ENCODE peak calls at places on chromosomes 7 and 10, in five cellular contexts. F, U, J, X and Q are unnamed samples.

GRCh38 chr10:69948261-69948660 is 104.4 kb upstream of the MACROH2A2 start:
- DNase-seq in F (no peak), U (no peak), J (no peak), X (no peak), Q (no peak)

GRCh38 chr10:3761111-3761686 is 23.8 kb downstream of the KLF6 start:
- DNase-seq in F (no peak), U (no peak), J (no peak), X (no peak), Q (no peak)

GRCh38 chr10:121741246-121741645 is 143.0 kb upstream of the FGFR2 start:
- DNase-seq in F (no peak), U (no peak), J (no peak), X (no peak), Q (no peak)

GRCh38 chr10:69712346-69712745 is 82.3 kb downstream of the FAM241B start:
- DNase-seq in F (no peak), U (no peak), J (no peak), X (no peak), Q (no peak)

GRCh38 chr7:41268874-41269273 is 434.0 kb downstream of the INHBA start:
- DNase-seq in F (no peak), U (no peak), J (no peak), X (no peak), Q (no peak)

GRCh38 chr7:93115796-93116195 is 2.0 kb downstream of the SAMD9 start:
- DNase-seq in F (peak), U (no peak), J (no peak), X (peak), Q (peak)

GRCh38 chr7:2821161-2821841 is 22.8 kb downstream of the GNA12 start:
- DNase-seq in F (no peak), U (no peak), J (no peak), X (peak), Q (peak)

GRCh38 chr10:101837753-101838152 is 5.8 kb downstream of the KCNIP2 start:
- DNase-seq in F (no peak), U (no peak), J (no peak), X (no peak), Q (no peak)

GRCh38 chr7:75638607-75639070 is 100.1 kb downstream of the HIP1 start:
- DNase-seq in F (peak), U (peak), J (peak), X (peak), Q (peak)

GRCh38 chr10:57959318-57960003 is 308.2 kb downstream of the IPMK start:
- DNase-seq in F (no peak), U (no peak), J (no peak), X (no peak), Q (no peak)

GRCh38 chr10:132540456-132540855 is 2.9 kb downstream of the INPP5A start:
- DNase-seq in F (no peak), U (no peak), J (no peak), X (peak), Q (no peak)

GRCh38 chr7:21113609-21114416 is 314.1 kb upstream of the SP4 start:
- DNase-seq in F (no peak), U (no peak), J (no peak), X (no peak), Q (no peak)

GRCh38 chr7:21670496-21670895 is 127.7 kb downstream of the DNAH11 start:
- DNase-seq in F (no peak), U (no peak), J (no peak), X (no peak), Q (no peak)

GRCh38 chr7:158252837-158253669 is 334.6 kb downstream of the PTPRN2 start:
- DNase-seq in F (peak), U (no peak), J (peak), X (no peak), Q (no peak)

GRCh38 chr7:133051066-133051465 is 30.8 kb downstream of the CHCHD3 start:
- DNase-seq in F (no peak), U (peak), J (no peak), X (peak), Q (peak)

GRCh38 chr10:76403876-76404275 is 972.5 kb downstream of the LRMDA start:
- DNase-seq in F (no peak), U (no peak), J (no peak), X (peak), Q (no peak)

GRCh38 chr7:128889121-128889520 is 21.4 kb downstream of the KCP start:
- DNase-seq in F (no peak), U (no peak), J (no peak), X (no peak), Q (no peak)

GRCh38 chr10:14016011-14016536 is 314.6 kb downstream of the FRMD4A start:
- DNase-seq in F (no peak), U (peak), J (no peak), X (peak), Q (no peak)

GRCh38 chr7:141014091-141014490 is 661 bp downstream of the MRPS33 start:
- DNase-seq in F (no peak), U (no peak), J (no peak), X (peak), Q (no peak)

GRCh38 chr10:128052696-128053095 is 73.5 kb downstream of the MKI67 start:
- DNase-seq in F (no peak), U (no peak), J (no peak), X (no peak), Q (no peak)

GRCh38 chr7:143321734-143322133 is 5.8 kb downstream of the CLCN1 start:
- DNase-seq in F (no peak), U (no peak), J (no peak), X (no peak), Q (no peak)

GRCh38 chr10:61993676-61994401 is 92.3 kb downstream of the ARID5B start:
- DNase-seq in F (no peak), U (no peak), J (no peak), X (peak), Q (no peak)

GRCh38 chr7:90211391-90212148 is at the start of gene STEAP2:
- DNase-seq in F (peak), U (peak), J (peak), X (peak), Q (peak)

GRCh38 chr10:11533328-11533781 is 78.1 kb downstream of the USP6NL start:
- DNase-seq in F (no peak), U (no peak), J (no peak), X (peak), Q (no peak)

GRCh38 chr10:80156216-80156615 is 23.7 kb downstream of the PLAC9 start:
- DNase-seq in F (no peak), U (no peak), J (no peak), X (no peak), Q (no peak)

GRCh38 chr10:69715156-69715898 is 85.3 kb downstream of the FAM241B start:
- DNase-seq in F (no peak), U (no peak), J (peak), X (peak), Q (no peak)

GRCh38 chr7:151408839-151409554 is 841 bp downstream of the WDR86 start:
- DNase-seq in F (peak), U (no peak), J (no peak), X (peak), Q (no peak)

GRCh38 chr7:17298840-17299476 is 506 bp downstream of the AHR start:
- DNase-seq in F (peak), U (peak), J (peak), X (peak), Q (no peak)

GRCh38 chr10:45464958-45465567 is 91.0 kb downstream of the ALOX5 start:
- DNase-seq in F (peak), U (peak), J (no peak), X (peak), Q (peak)

GRCh38 chr10:132712698-132713232 is 73.2 kb downstream of the NKX6-2 start:
- DNase-seq in F (peak), U (no peak), J (no peak), X (no peak), Q (no peak)

GRCh38 chr7:40808409-40808942 is 673.7 kb downstream of the SUGCT start:
- DNase-seq in F (no peak), U (no peak), J (peak), X (peak), Q (peak)

GRCh38 chr10:110912374-110912773 is 6.6 kb downstream of the BBIP1 start:
- DNase-seq in F (no peak), U (no peak), J (no peak), X (peak), Q (peak)

GRCh38 chr10:127034790-127035189 is 129.6 kb downstream of the DOCK1 start:
- DNase-seq in F (no peak), U (no peak), J (no peak), X (no peak), Q (no peak)

GRCh38 chr10:71301371-71301916 is 17.6 kb upstream of the SLC29A3 start:
- DNase-seq in F (no peak), U (no peak), J (no peak), X (no peak), Q (no peak)

GRCh38 chr7:130276796-130277762 is 10.4 kb downstream of the CPA2 start:
- DNase-seq in F (no peak), U (no peak), J (no peak), X (peak), Q (peak)

DNA sequence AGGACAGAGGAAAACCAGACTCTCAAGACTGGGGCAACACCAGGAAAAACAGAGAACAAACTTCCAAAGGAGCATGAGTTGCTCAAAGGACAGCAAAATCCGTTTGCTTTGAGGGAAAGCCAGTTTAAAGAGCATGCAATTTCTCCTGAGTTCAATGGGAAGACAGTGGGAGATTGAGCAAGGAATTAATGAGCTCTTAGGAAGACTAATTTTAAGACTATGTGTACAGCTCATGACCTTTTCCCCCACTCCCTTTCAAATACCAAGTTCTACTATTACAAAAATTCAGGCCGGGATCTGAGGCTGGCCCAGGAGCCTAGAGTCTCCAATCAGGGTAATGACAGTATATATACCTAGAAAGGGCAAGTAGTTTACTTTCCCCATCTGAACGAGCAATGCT is 79.2 kb downstream of the EPDR1 start:
- DNase-seq in F (no peak), U (no peak), J (no peak), X (peak), Q (no peak)
- H3K27ac ChIP-seq in F (peak), U (no peak), J (no peak), X (no peak), Q (no peak)

GRCh38 chr10:87870154-87870553 is 6.7 kb downstream of the PTEN start:
- DNase-seq in F (no peak), U (no peak), J (no peak), X (no peak), Q (no peak)
- H3K27ac ChIP-seq in F (peak), U (no peak), J (no peak), X (no peak), Q (no peak)

GRCh38 chr7:105477908-105478307 is 44.2 kb downstream of the PUS7 start:
- DNase-seq in F (no peak), U (no peak), J (no peak), X (no peak), Q (no peak)
- H3K27ac ChIP-seq in F (no peak), U (no peak), J (no peak), X (no peak), Q (no peak)

DNA sequence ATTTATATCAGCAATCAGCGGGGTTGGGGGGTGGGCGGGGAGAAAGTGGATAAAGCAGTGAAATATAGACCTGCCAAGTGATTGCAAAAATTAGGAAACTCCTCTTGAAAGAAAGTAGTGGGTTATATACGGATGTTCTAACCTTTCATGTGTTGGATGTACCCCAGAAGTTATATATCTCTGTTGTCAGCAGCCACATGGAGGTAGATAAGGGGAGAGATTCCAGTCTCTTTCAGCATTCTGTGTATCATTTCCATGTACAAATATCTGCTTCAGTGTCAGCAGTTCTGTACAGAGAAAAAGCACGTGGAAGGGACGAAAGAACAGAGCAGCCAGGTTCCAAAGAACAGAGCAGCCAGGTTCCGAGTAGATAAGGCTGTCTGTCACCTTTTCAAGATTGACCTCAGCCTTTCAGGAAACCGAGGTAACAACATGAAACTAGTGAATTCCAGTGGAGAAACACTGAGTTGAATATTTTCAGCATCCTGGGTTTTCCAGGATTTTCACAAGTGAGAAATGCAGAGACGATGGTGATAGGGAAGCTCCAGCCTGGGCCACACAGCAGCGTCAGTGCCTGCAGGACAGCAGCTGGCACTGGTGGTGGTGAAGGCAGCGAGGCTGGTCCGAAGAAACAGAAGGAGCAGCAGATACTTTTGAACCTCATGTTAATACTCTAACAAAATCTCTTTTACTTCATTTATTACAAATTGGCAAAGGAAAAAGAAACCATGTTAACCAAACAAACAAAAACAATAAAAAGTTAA is 212.3 kb downstream of the C7orf25 start:
- DNase-seq in F (no peak), U (no peak), J (no peak), X (peak), Q (no peak)
- H3K27ac ChIP-seq in F (no peak), U (no peak), J (no peak), X (no peak), Q (no peak)

DNA sequence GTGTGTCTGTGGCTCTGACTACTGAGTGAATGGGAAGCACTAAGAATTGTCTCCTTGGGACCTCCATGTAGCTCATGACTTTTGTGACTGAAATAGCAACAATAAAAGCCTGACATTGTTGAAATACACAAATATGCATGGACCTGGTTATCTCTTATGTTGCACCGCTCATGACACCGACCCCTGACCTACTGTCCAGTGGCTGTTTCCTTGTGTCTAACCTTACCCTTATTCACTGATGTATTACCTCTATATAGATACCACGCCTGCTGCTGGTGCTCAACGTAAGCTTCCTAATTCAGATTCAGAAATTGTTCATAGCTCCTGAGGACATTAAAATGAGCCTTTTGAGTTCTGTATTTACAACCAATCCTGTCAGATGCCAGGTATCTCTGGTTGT is 243.4 kb upstream of the SEMA3C start:
- DNase-seq in F (no peak), U (no peak), J (no peak), X (no peak), Q (no peak)
- H3K27ac ChIP-seq in F (no peak), U (no peak), J (no peak), X (no peak), Q (no peak)

GRCh38 chr7:100147278-100147677 is 1.4 kb upstream of the LAMTOR4 start:
- DNase-seq in F (no peak), U (no peak), J (no peak), X (no peak), Q (no peak)

GRCh38 chr7:100152937-100153666 is 4.4 kb downstream of the LAMTOR4 start:
- DNase-seq in F (no peak), U (no peak), J (no peak), X (no peak), Q (no peak)

GRCh38 chr7:100148225-100148558 is 526 bp upstream of the LAMTOR4 start:
- DNase-seq in F (no peak), U (no peak), J (no peak), X (no peak), Q (no peak)

GRCh38 chr7:100152404-100152803 is 3.7 kb downstream of the LAMTOR4 start:
- DNase-seq in F (no peak), U (no peak), J (no peak), X (no peak), Q (no peak)

GRCh38 chr7:100148559-100149328 is at the start of gene LAMTOR4:
- DNase-seq in F (peak), U (peak), J (peak), X (peak), Q (peak)
- H3K27ac ChIP-seq in F (peak), U (peak), J (peak), X (peak), Q (no peak)

DNA sequence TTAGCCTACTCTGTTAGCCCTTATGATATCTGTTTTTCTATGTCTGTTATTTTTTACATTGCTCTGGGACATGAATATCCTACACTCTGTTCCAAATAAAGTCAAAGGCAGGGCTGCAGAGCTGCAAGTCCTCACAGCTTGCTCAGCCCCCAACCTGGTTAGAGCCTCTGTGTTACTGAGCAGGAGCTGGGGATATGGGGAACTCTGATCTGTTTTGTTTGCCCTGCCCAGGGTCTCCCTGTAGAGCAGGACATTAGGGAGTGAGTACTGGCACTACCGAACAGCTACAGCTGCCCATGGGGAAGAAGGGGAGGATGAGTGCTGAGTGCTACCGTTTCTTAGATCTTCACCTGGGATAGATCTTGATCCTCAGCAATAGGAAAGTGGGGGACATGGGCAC is 32.8 kb upstream of the FGL2 start:
- DNase-seq in F (no peak), U (no peak), J (no peak), X (no peak), Q (no peak)
- H3K27ac ChIP-seq in F (no peak), U (no peak), J (no peak), X (no peak), Q (no peak)

DNA sequence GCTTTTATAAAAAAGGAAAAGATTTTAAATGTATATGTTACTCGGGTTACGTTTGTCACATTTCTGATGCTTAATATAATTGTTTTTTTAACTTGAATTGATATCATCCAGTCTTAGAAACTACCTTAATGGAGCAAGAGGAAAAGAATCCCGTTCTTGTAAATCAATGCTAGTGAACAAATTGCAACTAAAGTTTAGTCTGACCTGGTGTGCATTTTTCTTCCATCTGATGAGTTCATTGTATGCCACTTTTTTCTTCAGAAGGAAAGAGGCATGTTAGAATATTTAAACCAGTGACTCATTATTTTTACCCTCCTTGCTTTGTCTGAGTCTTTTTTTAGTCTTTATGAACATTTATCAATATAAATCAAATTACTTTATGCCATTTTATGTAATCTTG is 34.7 kb downstream of the NET1 start:
- DNase-seq in F (no peak), U (no peak), J (no peak), X (peak), Q (no peak)
- H3K27ac ChIP-seq in F (peak), U (no peak), J (peak), X (peak), Q (no peak)

DNA sequence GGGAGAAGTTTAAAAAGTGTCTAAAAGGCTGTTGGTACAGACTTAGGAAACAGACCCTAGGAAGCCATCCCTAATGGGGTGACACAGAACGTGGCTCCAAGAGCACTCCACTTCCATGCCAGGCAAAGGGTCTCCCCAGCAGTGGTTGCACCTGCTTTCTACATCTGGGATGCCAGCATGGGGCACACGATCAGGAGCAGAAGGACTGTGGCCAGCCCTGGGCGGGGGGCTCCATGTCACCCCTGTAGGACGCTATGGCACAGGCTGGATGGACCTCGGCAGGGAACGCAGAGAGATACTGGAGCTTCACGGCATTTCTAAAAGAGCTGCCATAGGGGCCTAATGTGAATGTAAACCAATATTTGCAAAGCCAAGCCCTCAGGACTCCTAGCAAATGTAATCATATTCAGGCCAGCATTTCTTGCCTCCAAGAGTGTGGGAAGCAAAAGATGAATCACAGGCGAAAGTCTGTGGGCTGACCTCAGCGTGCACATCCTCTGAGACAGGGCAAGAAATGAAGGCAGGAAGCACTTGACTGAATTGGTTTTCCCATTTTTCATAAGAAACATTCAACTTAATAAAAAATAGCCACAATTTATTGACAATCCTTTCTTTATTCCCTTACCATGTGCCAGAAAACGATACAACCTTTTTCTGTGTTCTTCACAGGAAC is 93.9 kb downstream of the ATXN7L1 start:
- DNase-seq in F (no peak), U (no peak), J (no peak), X (peak), Q (peak)
- H3K27ac ChIP-seq in F (no peak), U (no peak), J (no peak), X (no peak), Q (peak)